ENCODE peak calls at places on chromosome 11, in four cellular contexts. V, R, G and Z are unnamed samples.

GRCh38 chr11:68750197-68750987 is 928 bp downstream of the TESMIN start:
- DNase-seq in V (no peak), R (no peak), G (no peak), Z (no peak)

GRCh38 chr11:113960702-113961330 is 14.1 kb upstream of the HTR3A start:
- DNase-seq in V (no peak), R (no peak), G (no peak), Z (no peak)

GRCh38 chr11:77407613-77408012 is 66.3 kb downstream of the PAK1 start:
- DNase-seq in V (no peak), R (peak; percentile 96), G (peak; percentile 51), Z (no peak)

GRCh38 chr11:8988329-8989234 is 15.2 kb downstream of the NRIP3 start:
- DNase-seq in V (no peak), R (no peak), G (no peak), Z (no peak)

GRCh38 chr11:337711-338110 is 17.1 kb upstream of the IFITM3 start:
- DNase-seq in V (no peak), R (no peak), G (no peak), Z (no peak)

GRCh38 chr11:16167706-16168487 is 188.4 kb downstream of the SOX6 start:
- DNase-seq in V (no peak), R (no peak), G (no peak), Z (no peak)

GRCh38 chr11:38221295-38221694 is 1623.3 kb upstream of the RAG2 start:
- DNase-seq in V (no peak), R (no peak), G (no peak), Z (no peak)

GRCh38 chr11:87356428-87356827 is 318.7 kb downstream of the TMEM135 start:
- DNase-seq in V (no peak), R (no peak), G (no peak), Z (peak; percentile 67)

GRCh38 chr11:115627666-115628460 is 123.6 kb upstream of the CADM1 start:
- DNase-seq in V (no peak), R (no peak), G (no peak), Z (no peak)

GRCh38 chr11:12159351-12160099 is 49.1 kb downstream of the MICAL2 start:
- DNase-seq in V (no peak), R (peak; percentile 47), G (no peak), Z (peak; percentile 84)

GRCh38 chr11:86938900-86939880 is 16.0 kb downstream of the FZD4 start:
- DNase-seq in V (no peak), R (peak; percentile 85), G (peak; percentile 37), Z (no peak)

GRCh38 chr11:46920709-46921108 is 2.4 kb upstream of the LRP4 start:
- DNase-seq in V (no peak), R (peak; percentile 66), G (no peak), Z (no peak)

GRCh38 chr11:88375927-88376470 is 38.5 kb upstream of the CTSC start:
- DNase-seq in V (no peak), R (no peak), G (no peak), Z (no peak)

GRCh38 chr11:70105755-70106571 is 27.8 kb downstream of the ANO1 start:
- DNase-seq in V (no peak), R (no peak), G (no peak), Z (no peak)

GRCh38 chr11:32388871-32389770 is 46.2 kb downstream of the WT1 start:
- DNase-seq in V (no peak), R (no peak), G (no peak), Z (no peak)

GRCh38 chr11:74730601-74731260 is 495 bp downstream of the CHRDL2 start:
- DNase-seq in V (no peak), R (no peak), G (no peak), Z (peak; percentile 78)

GRCh38 chr11:27864046-27865025 is 164.1 kb upstream of the BDNF start:
- DNase-seq in V (no peak), R (no peak), G (no peak), Z (no peak)

GRCh38 chr11:34314176-34314575 is 43.6 kb downstream of the ABTB2 start:
- DNase-seq in V (no peak), R (no peak), G (no peak), Z (no peak)

GRCh38 chr11:131218542-131218941 is 151.9 kb upstream of the NTM start:
- DNase-seq in V (no peak), R (no peak), G (no peak), Z (no peak)

GRCh38 chr11:131223198-131223975 is 147.0 kb upstream of the NTM start:
- DNase-seq in V (no peak), R (no peak), G (no peak), Z (no peak)

DNA sequence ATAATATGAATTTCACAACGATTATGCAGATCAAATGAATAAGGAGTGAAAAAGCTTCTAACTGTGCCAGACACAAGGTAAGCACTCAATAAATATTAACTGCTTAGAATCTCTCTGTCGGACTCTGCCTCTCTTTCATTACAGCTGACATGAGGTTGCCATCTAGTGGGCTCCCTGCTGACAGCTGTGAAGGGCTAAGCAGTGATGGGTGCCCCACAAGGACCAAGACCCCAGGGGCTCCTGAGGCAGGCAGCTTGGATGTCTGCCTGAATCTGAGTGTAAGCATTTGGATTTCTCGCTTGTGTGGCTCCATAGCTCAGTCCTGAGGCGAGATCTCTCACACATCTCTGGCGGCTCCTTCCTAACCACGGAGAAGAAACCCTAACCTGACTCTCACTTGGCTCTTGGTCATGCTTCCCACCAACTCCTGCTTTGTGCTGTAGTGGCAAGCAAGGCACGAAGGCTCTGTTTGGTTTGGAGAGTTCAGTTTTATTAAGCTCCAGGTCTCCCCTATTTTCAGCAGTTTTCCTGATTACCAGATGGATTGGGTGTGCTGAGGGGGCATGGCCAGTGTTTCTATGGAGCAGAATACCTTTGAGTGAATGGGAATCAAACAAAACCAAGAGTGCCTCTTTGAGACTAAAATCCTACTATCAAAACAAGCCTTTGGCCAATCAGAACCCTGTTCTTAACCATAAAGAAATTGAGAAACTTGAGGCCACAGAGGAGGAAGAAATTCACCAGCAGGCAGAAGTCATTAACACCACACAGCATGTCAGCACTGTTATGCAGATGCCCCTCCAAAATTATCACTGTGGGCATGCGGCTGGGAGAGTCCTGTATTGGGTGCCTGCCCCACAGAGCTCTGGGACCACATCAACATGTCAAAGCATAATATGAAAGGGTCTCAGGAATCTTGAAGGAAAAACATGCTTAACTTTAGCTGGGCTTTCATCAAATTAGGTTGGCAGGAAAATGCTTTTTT is 152.8 kb upstream of the NTM start:
- DNase-seq in V (no peak), R (no peak), G (no peak), Z (no peak)
- TF ChIP-seq CTCF in V (no peak), R (no peak), G (no peak), Z (no peak)

GRCh38 chr11:128208329-128209220 is 378.8 kb downstream of the ETS1 start:
- DNase-seq in V (no peak), R (peak; percentile 97), G (peak; percentile 57), Z (no peak)
- TF ChIP-seq POLR2AphosphoS5 in V (peak; percentile 20), R (peak; percentile 74), G (peak; percentile 35), Z (no peak)

DNA sequence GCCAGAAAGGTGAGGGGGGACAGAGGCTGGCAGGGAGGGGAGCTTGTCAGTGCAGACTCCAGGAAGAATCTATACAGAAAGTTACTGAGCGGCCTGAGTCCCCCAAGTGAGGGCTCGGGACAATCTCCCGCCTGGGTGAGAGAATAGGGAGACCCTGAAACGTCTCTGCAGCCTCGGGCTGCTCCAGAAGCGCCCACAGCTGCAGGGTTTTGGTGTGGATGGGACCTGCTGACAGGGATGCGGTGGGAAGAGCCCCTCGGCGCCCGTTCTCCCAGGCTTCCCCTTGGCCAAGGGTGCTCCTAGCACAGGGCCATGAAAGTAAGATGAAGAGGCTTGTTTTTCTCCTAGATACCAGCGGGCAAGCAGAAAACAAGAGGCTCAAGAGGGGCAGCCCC is 743 bp upstream of the RCE1 start:
- DNase-seq in V (no peak), R (no peak), G (no peak), Z (peak; percentile 86)
- H3K27me3 ChIP-seq in V (no peaks in the 10 kb centered on the region), R (no peaks in the 10 kb centered on the region), G (no peaks in the 10 kb centered on the region), Z (no peaks in the 10 kb centered on the region)

DNA sequence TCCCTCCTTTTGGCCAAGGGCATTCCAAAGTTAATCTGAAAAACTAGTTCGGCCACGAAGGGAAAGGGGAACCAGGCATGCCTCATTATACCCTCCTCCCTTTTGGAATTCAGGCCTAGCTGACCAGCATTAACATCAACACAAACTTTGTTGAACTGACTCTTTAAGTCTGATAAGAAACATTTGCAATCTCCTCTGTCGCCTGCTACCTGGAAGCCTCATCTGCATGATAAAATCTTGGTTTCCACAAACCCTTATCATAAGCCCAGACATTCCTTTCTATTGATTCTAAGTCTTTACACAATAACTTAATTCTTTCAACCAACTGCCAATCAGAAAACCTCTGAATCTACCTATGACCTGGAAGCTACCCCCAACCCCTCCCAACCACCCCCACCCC is 11.4 kb downstream of the POGLUT3 start:
- DNase-seq in V (no peak), R (no peak), G (no peak), Z (no peak)
- TF ChIP-seq CTCF in V (no peak), R (no peak), G (no peak), Z (no peak)